ENCODE peak calls at places on chromosomes 7 and 10, in eight cellular contexts. V is NCI-H774; N is stimulated activated CD4-positive, alpha-beta T cell treated with anti-CD3 and anti-CD28 coated beads, Interleukin-4, amount 100 ng/mL, for 1 hour; J is SK-MEL-5; O is EL; P is amniotic stem cell; L is T-helper 17 cell; F is M059J. W is an unnamed sample.

GRCh38 chr10:72045586-72045985 is 42.8 kb downstream of the SPOCK2 start:
- DNase-seq in V (no peak), N (no peak), J (no peak), O (no peak), P (no peak), L (no peak), F (no peak), W (no peak)

GRCh38 chr10:114367041-114367675 is 37.1 kb downstream of the AFAP1L2 start:
- DNase-seq in V (no peak), N (no peak), J (no peak), O (no peak), P (no peak), L (no peak), F (peak), W (no peak)

GRCh38 chr10:47038881-47039557 is 127.8 kb downstream of the PTPN20 start:
- DNase-seq in V (no peak), N (no peak), J (no peak), O (no peak), P (no peak), L (no peak), F (no peak), W (no peak)

GRCh38 chr7:44838751-44839150 is 9.1 kb downstream of the H2AZ2 start:
- DNase-seq in V (no peak), N (no peak), J (no peak), O (no peak), P (no peak), L (no peak), F (no peak), W (no peak)

GRCh38 chr10:44697096-44697495 is 214.0 kb upstream of the TMEM72 start:
- DNase-seq in V (no peak), N (no peak), J (no peak), O (no peak), P (no peak), L (no peak), F (peak), W (no peak)

GRCh38 chr10:133159611-133159949 is 439 bp upstream of the KNDC1 start:
- DNase-seq in V (no peak), N (no peak), J (no peak), O (no peak), P (no peak), L (no peak), F (no peak), W (no peak)

GRCh38 chr10:110209399-110209925 is 2.1 kb downstream of the MXI1 start:
- DNase-seq in V (no peak), N (peak), J (peak), O (peak), P (peak), L (peak), F (peak), W (peak)

GRCh38 chr10:76546411-76546810 is 1091.2 kb downstream of the KCNMA1 start:
- DNase-seq in V (peak), N (no peak), J (no peak), O (no peak), P (no peak), L (no peak), F (no peak), W (no peak)

GRCh38 chr10:122307669-122308486 is 36.8 kb downstream of the BTBD16 start:
- DNase-seq in V (no peak), N (no peak), J (peak), O (peak), P (peak), L (no peak), F (peak), W (no peak)

GRCh38 chr7:90709501-90710465 is 113.7 kb downstream of the CDK14 start:
- DNase-seq in V (no peak), N (no peak), J (no peak), O (peak), P (no peak), L (no peak), F (peak), W (no peak)

GRCh38 chr10:58647770-58648169 is 135.1 kb downstream of the BICC1 start:
- DNase-seq in V (no peak), N (no peak), J (no peak), O (no peak), P (no peak), L (no peak), F (peak), W (no peak)

GRCh38 chr10:123858039-123858740 is 33.4 kb downstream of the CPXM2 start:
- DNase-seq in V (no peak), N (no peak), J (peak), O (peak), P (peak), L (no peak), F (peak), W (no peak)

GRCh38 chr10:100897976-100898375 is 14.8 kb upstream of the SLF2 start:
- DNase-seq in V (no peak), N (no peak), J (no peak), O (no peak), P (no peak), L (no peak), F (no peak), W (no peak)

GRCh38 chr10:131973160-131973951 is 8.4 kb downstream of the BNIP3 start:
- DNase-seq in V (no peak), N (no peak), J (no peak), O (no peak), P (no peak), L (no peak), F (no peak), W (no peak)

GRCh38 chr10:4701016-4701415 is 125.0 kb upstream of the AKR1E2 start:
- DNase-seq in V (no peak), N (no peak), J (no peak), O (no peak), P (no peak), L (no peak), F (no peak), W (no peak)

GRCh38 chr7:126685596-126685995 is 567.1 kb downstream of the GRM8 start:
- DNase-seq in V (no peak), N (no peak), J (no peak), O (no peak), P (no peak), L (no peak), F (no peak), W (no peak)

GRCh38 chr10:117684673-117685211 is 142.2 kb downstream of the EMX2 start:
- DNase-seq in V (no peak), N (no peak), J (peak), O (peak), P (no peak), L (no peak), F (no peak), W (no peak)

GRCh38 chr7:47470567-47471357 is 111.1 kb downstream of the TNS3 start:
- DNase-seq in V (peak), N (no peak), J (no peak), O (no peak), P (no peak), L (no peak), F (no peak), W (no peak)